ENCODE peak calls at places on chromosomes 16 and 17, in nine cellular contexts. One of them, this sample, is unnamed.

GRCh38 chr17:83099086-83099540 is 19.7 kb downstream of the METRNL start:
- DNase-seq in COR-L47: no peak
- DNase-seq in RPMI8226: no peak
- DNase-seq in AG08396: no peak
- DNase-seq in T-cell: no peak
- DNase-seq in MCF 10A: no peak
- DNase-seq in spleen: no peak
- DNase-seq in EL: no peak
- DNase-seq in sigmoid colon: no peak
- DNase-seq in this sample: no peak

GRCh38 chr16:31461921-31462804 is 2.9 kb downstream of the ARMC5 start:
- DNase-seq in spleen: peak
- DNase-seq in T-cell: no peak
- DNase-seq in sigmoid colon: peak
- DNase-seq in COR-L47: no peak
- DNase-seq in AG08396: no peak
- DNase-seq in MCF 10A: no peak
- DNase-seq in RPMI8226: no peak
- DNase-seq in EL: no peak
- DNase-seq in this sample: no peak

GRCh38 chr17:8326591-8327583 is 12.8 kb upstream of the ODF4 start:
- DNase-seq in EL: peak
- DNase-seq in sigmoid colon: peak
- DNase-seq in COR-L47: no peak
- DNase-seq in spleen: no peak
- DNase-seq in AG08396: peak
- DNase-seq in MCF 10A: no peak
- DNase-seq in T-cell: no peak
- DNase-seq in RPMI8226: no peak
- DNase-seq in this sample: peak

GRCh38 chr16:84063972-84064371 is 21.4 kb upstream of the SLC38A8 start:
- DNase-seq in AG08396: no peak
- DNase-seq in sigmoid colon: no peak
- DNase-seq in RPMI8226: no peak
- DNase-seq in COR-L47: no peak
- DNase-seq in T-cell: no peak
- DNase-seq in spleen: no peak
- DNase-seq in MCF 10A: no peak
- DNase-seq in EL: no peak
- DNase-seq in this sample: no peak

GRCh38 chr17:49984776-49985175 is 10.2 kb downstream of the DLX3 start:
- DNase-seq in sigmoid colon: peak
- DNase-seq in COR-L47: no peak
- DNase-seq in MCF 10A: no peak
- DNase-seq in RPMI8226: no peak
- DNase-seq in EL: no peak
- DNase-seq in AG08396: no peak
- DNase-seq in T-cell: no peak
- DNase-seq in spleen: peak
- DNase-seq in this sample: no peak

GRCh38 chr16:24993722-24994686 is 21.2 kb downstream of the ARHGAP17 start:
- DNase-seq in T-cell: no peak
- DNase-seq in MCF 10A: peak
- DNase-seq in EL: peak
- DNase-seq in spleen: no peak
- DNase-seq in COR-L47: no peak
- DNase-seq in sigmoid colon: no peak
- DNase-seq in AG08396: peak
- DNase-seq in RPMI8226: no peak
- DNase-seq in this sample: no peak

GRCh38 chr16:81536648-81537047 is 92.0 kb downstream of the CMIP start:
- DNase-seq in MCF 10A: no peak
- DNase-seq in AG08396: no peak
- DNase-seq in EL: no peak
- DNase-seq in sigmoid colon: no peak
- DNase-seq in RPMI8226: no peak
- DNase-seq in spleen: peak
- DNase-seq in T-cell: no peak
- DNase-seq in COR-L47: no peak
- DNase-seq in this sample: no peak

GRCh38 chr17:74408262-74408661 is 23.6 kb upstream of the GPRC5C start:
- DNase-seq in AG08396: no peak
- DNase-seq in T-cell: no peak
- DNase-seq in COR-L47: no peak
- DNase-seq in EL: peak
- DNase-seq in sigmoid colon: no peak
- DNase-seq in MCF 10A: peak
- DNase-seq in RPMI8226: no peak
- DNase-seq in spleen: no peak
- DNase-seq in this sample: peak

GRCh38 chr17:68365469-68365868 is 74.2 kb downstream of the ARSG start:
- DNase-seq in MCF 10A: no peak
- DNase-seq in COR-L47: no peak
- DNase-seq in RPMI8226: no peak
- DNase-seq in sigmoid colon: no peak
- DNase-seq in T-cell: no peak
- DNase-seq in spleen: no peak
- DNase-seq in AG08396: no peak
- DNase-seq in EL: no peak
- DNase-seq in this sample: no peak

GRCh38 chr16:88069397-88070168 is 118.3 kb downstream of the BANP start:
- DNase-seq in COR-L47: no peak
- DNase-seq in EL: no peak
- DNase-seq in RPMI8226: peak
- DNase-seq in sigmoid colon: peak
- DNase-seq in MCF 10A: no peak
- DNase-seq in AG08396: no peak
- DNase-seq in T-cell: peak
- DNase-seq in spleen: peak
- DNase-seq in this sample: no peak

GRCh38 chr16:10979717-10980601 is 35.6 kb downstream of the CLEC16A start:
- DNase-seq in spleen: no peak
- DNase-seq in sigmoid colon: peak
- DNase-seq in AG08396: no peak
- DNase-seq in T-cell: no peak
- DNase-seq in EL: no peak
- DNase-seq in RPMI8226: no peak
- DNase-seq in MCF 10A: no peak
- DNase-seq in COR-L47: no peak
- DNase-seq in this sample: no peak

GRCh38 chr16:72291531-72291981 is 119.6 kb upstream of the PMFBP1 start:
- DNase-seq in sigmoid colon: no peak
- DNase-seq in EL: peak
- DNase-seq in RPMI8226: no peak
- DNase-seq in T-cell: no peak
- DNase-seq in COR-L47: no peak
- DNase-seq in spleen: no peak
- DNase-seq in MCF 10A: peak
- DNase-seq in AG08396: peak
- DNase-seq in this sample: no peak

GRCh38 chr17:64244165-64244564 is 18.9 kb downstream of the TEX2 start:
- DNase-seq in spleen: no peak
- DNase-seq in T-cell: no peak
- DNase-seq in sigmoid colon: no peak
- DNase-seq in MCF 10A: no peak
- DNase-seq in AG08396: no peak
- DNase-seq in EL: peak
- DNase-seq in COR-L47: no peak
- DNase-seq in RPMI8226: no peak
- DNase-seq in this sample: peak

GRCh38 chr16:49918257-49918656 is 62.3 kb upstream of the ZNF423 start:
- DNase-seq in MCF 10A: no peak
- DNase-seq in AG08396: no peak
- DNase-seq in RPMI8226: peak
- DNase-seq in sigmoid colon: no peak
- DNase-seq in EL: no peak
- DNase-seq in T-cell: no peak
- DNase-seq in spleen: no peak
- DNase-seq in COR-L47: no peak
- DNase-seq in this sample: no peak

GRCh38 chr17:74339537-74340195 is 13.6 kb downstream of the KIF19 start:
- DNase-seq in T-cell: no peak
- DNase-seq in RPMI8226: no peak
- DNase-seq in MCF 10A: no peak
- DNase-seq in COR-L47: no peak
- DNase-seq in EL: no peak
- DNase-seq in AG08396: no peak
- DNase-seq in sigmoid colon: no peak
- DNase-seq in spleen: no peak
- DNase-seq in this sample: no peak

GRCh38 chr16:20102021-20102420 is 28.3 kb upstream of the GPR139 start:
- DNase-seq in spleen: no peak
- DNase-seq in sigmoid colon: no peak
- DNase-seq in EL: no peak
- DNase-seq in T-cell: no peak
- DNase-seq in RPMI8226: no peak
- DNase-seq in MCF 10A: no peak
- DNase-seq in COR-L47: no peak
- DNase-seq in AG08396: no peak
- DNase-seq in this sample: no peak

GRCh38 chr16:87086156-87086555 is 231.0 kb downstream of the C16orf95 start:
- DNase-seq in RPMI8226: no peak
- DNase-seq in MCF 10A: no peak
- DNase-seq in T-cell: no peak
- DNase-seq in COR-L47: no peak
- DNase-seq in spleen: no peak
- DNase-seq in EL: peak
- DNase-seq in sigmoid colon: no peak
- DNase-seq in AG08396: peak
- DNase-seq in this sample: no peak

GRCh38 chr17:58345500-58345899 is 6.5 kb downstream of the SUPT4H1 start:
- DNase-seq in MCF 10A: no peak
- DNase-seq in RPMI8226: no peak
- DNase-seq in COR-L47: no peak
- DNase-seq in AG08396: no peak
- DNase-seq in spleen: no peak
- DNase-seq in sigmoid colon: no peak
- DNase-seq in T-cell: no peak
- DNase-seq in EL: no peak
- DNase-seq in this sample: no peak

GRCh38 chr17:1645207-1646171 is at the start of gene SCARF1:
- DNase-seq in MCF 10A: no peak
- DNase-seq in RPMI8226: no peak
- DNase-seq in T-cell: no peak
- DNase-seq in sigmoid colon: peak
- DNase-seq in spleen: peak
- DNase-seq in EL: no peak
- DNase-seq in AG08396: no peak
- DNase-seq in COR-L47: no peak
- DNase-seq in this sample: peak

GRCh38 chr16:54936979-54937672 is 6.5 kb downstream of the IRX5 start:
- DNase-seq in RPMI8226: peak
- DNase-seq in EL: peak
- DNase-seq in AG08396: no peak
- DNase-seq in COR-L47: no peak
- DNase-seq in T-cell: no peak
- DNase-seq in MCF 10A: peak
- DNase-seq in spleen: no peak
- DNase-seq in sigmoid colon: no peak
- DNase-seq in this sample: peak

GRCh38 chr17:39965017-39965699 is 2.4 kb downstream of the GSDMA start:
- DNase-seq in MCF 10A: no peak
- DNase-seq in T-cell: no peak
- DNase-seq in sigmoid colon: no peak
- DNase-seq in COR-L47: no peak
- DNase-seq in RPMI8226: no peak
- DNase-seq in spleen: no peak
- DNase-seq in EL: no peak
- DNase-seq in AG08396: no peak
- DNase-seq in this sample: no peak

GRCh38 chr16:12586701-12587100 is 217.0 kb downstream of the CPPED1 start:
- DNase-seq in AG08396: no peak
- DNase-seq in sigmoid colon: no peak
- DNase-seq in RPMI8226: no peak
- DNase-seq in COR-L47: no peak
- DNase-seq in EL: no peak
- DNase-seq in MCF 10A: no peak
- DNase-seq in spleen: peak
- DNase-seq in T-cell: no peak
- DNase-seq in this sample: no peak

GRCh38 chr17:31281061-31281460 is 16.0 kb downstream of the OMG start:
- DNase-seq in RPMI8226: no peak
- DNase-seq in EL: no peak
- DNase-seq in spleen: no peak
- DNase-seq in T-cell: no peak
- DNase-seq in AG08396: no peak
- DNase-seq in MCF 10A: no peak
- DNase-seq in sigmoid colon: no peak
- DNase-seq in COR-L47: no peak
- DNase-seq in this sample: no peak

GRCh38 chr16:65244811-65245210 is 122.9 kb upstream of the CDH11 start:
- DNase-seq in sigmoid colon: no peak
- DNase-seq in spleen: no peak
- DNase-seq in COR-L47: no peak
- DNase-seq in AG08396: no peak
- DNase-seq in EL: no peak
- DNase-seq in RPMI8226: no peak
- DNase-seq in T-cell: no peak
- DNase-seq in MCF 10A: no peak
- DNase-seq in this sample: no peak

GRCh38 chr17:34913001-34913400 is 48.3 kb downstream of the CCT6B start:
- DNase-seq in AG08396: no peak
- DNase-seq in RPMI8226: no peak
- DNase-seq in COR-L47: no peak
- DNase-seq in sigmoid colon: no peak
- DNase-seq in T-cell: no peak
- DNase-seq in EL: no peak
- DNase-seq in MCF 10A: no peak
- DNase-seq in spleen: no peak
- DNase-seq in this sample: peak

GRCh38 chr17:40612510-40613244 is 34.9 kb downstream of the SMARCE1 start:
- DNase-seq in sigmoid colon: no peak
- DNase-seq in spleen: no peak
- DNase-seq in T-cell: peak
- DNase-seq in COR-L47: no peak
- DNase-seq in RPMI8226: no peak
- DNase-seq in EL: no peak
- DNase-seq in AG08396: no peak
- DNase-seq in MCF 10A: peak
- DNase-seq in this sample: no peak

GRCh38 chr17:78737332-78737731 is 44.7 kb downstream of the CYTH1 start:
- DNase-seq in AG08396: peak
- DNase-seq in sigmoid colon: no peak
- DNase-seq in COR-L47: no peak
- DNase-seq in EL: peak
- DNase-seq in MCF 10A: peak
- DNase-seq in spleen: no peak
- DNase-seq in RPMI8226: no peak
- DNase-seq in T-cell: no peak
- DNase-seq in this sample: no peak

GRCh38 chr17:78779848-78780247 is 2.2 kb downstream of the CYTH1 start:
- DNase-seq in sigmoid colon: peak
- DNase-seq in COR-L47: no peak
- DNase-seq in EL: no peak
- DNase-seq in spleen: peak
- DNase-seq in MCF 10A: no peak
- DNase-seq in T-cell: peak
- DNase-seq in RPMI8226: peak
- DNase-seq in AG08396: no peak
- DNase-seq in this sample: no peak

GRCh38 chr16:57137566-57138273 is 45.3 kb downstream of the CPNE2 start:
- DNase-seq in sigmoid colon: no peak
- DNase-seq in EL: no peak
- DNase-seq in AG08396: no peak
- DNase-seq in MCF 10A: no peak
- DNase-seq in RPMI8226: no peak
- DNase-seq in spleen: peak
- DNase-seq in T-cell: no peak
- DNase-seq in COR-L47: no peak
- DNase-seq in this sample: peak

GRCh38 chr16:49179714-49180330 is 101.8 kb downstream of the CBLN1 start:
- DNase-seq in RPMI8226: no peak
- DNase-seq in sigmoid colon: no peak
- DNase-seq in AG08396: no peak
- DNase-seq in spleen: no peak
- DNase-seq in COR-L47: no peak
- DNase-seq in T-cell: no peak
- DNase-seq in EL: no peak
- DNase-seq in MCF 10A: peak
- DNase-seq in this sample: no peak

GRCh38 chr17:62692721-62693431 is 65.4 kb downstream of the MRC2 start:
- DNase-seq in AG08396: peak
- DNase-seq in spleen: no peak
- DNase-seq in COR-L47: no peak
- DNase-seq in MCF 10A: no peak
- DNase-seq in T-cell: no peak
- DNase-seq in sigmoid colon: no peak
- DNase-seq in RPMI8226: peak
- DNase-seq in EL: peak
- DNase-seq in this sample: peak

This sample was measured in islet precursor cell.